ENCODE peak calls at places on chromosome 21, in six cellular contexts. One of them, this sample, is unnamed.

GRCh38 chr21:29360799-29361765 is 62.4 kb downstream of the BACH1 start:
- DNase-seq in adrenal gland: peak
- DNase-seq in endodermal cell: no peak
- DNase-seq in right lobe of liver: no peak
- DNase-seq in body of pancreas: peak
- DNase-seq in breast epithelium: no peak
- DNase-seq in this sample: no peak

GRCh38 chr21:16536661-16537359 is 807.0 kb downstream of the USP25 start:
- DNase-seq in endodermal cell: no peak
- DNase-seq in adrenal gland: no peak
- DNase-seq in breast epithelium: no peak
- DNase-seq in right lobe of liver: no peak
- DNase-seq in body of pancreas: no peak
- DNase-seq in this sample: no peak

GRCh38 chr21:31343680-31344480 is at the start of gene TIAM1:
- DNase-seq in adrenal gland: peak
- DNase-seq in breast epithelium: no peak
- DNase-seq in right lobe of liver: no peak
- DNase-seq in body of pancreas: peak
- DNase-seq in endodermal cell: peak
- DNase-seq in this sample: no peak

GRCh38 chr21:45409466-45410150 is 4.6 kb downstream of the COL18A1 start:
- DNase-seq in body of pancreas: peak
- DNase-seq in breast epithelium: no peak
- DNase-seq in endodermal cell: peak
- DNase-seq in adrenal gland: peak
- DNase-seq in right lobe of liver: peak
- DNase-seq in this sample: no peak

GRCh38 chr21:37986751-37987399 is 70.6 kb upstream of the KCNJ6 start:
- DNase-seq in body of pancreas: no peak
- DNase-seq in right lobe of liver: no peak
- DNase-seq in adrenal gland: no peak
- DNase-seq in breast epithelium: no peak
- DNase-seq in endodermal cell: no peak
- DNase-seq in this sample: no peak

GRCh38 chr21:33266784-33267135 is 593 bp downstream of the IL10RB start:
- DNase-seq in body of pancreas: no peak
- DNase-seq in endodermal cell: no peak
- DNase-seq in breast epithelium: no peak
- DNase-seq in right lobe of liver: no peak
- DNase-seq in adrenal gland: no peak
- DNase-seq in this sample: peak

GRCh38 chr21:38875694-38876492 is 70.2 kb downstream of the ETS2 start:
- DNase-seq in breast epithelium: no peak
- DNase-seq in adrenal gland: no peak
- DNase-seq in right lobe of liver: no peak
- DNase-seq in endodermal cell: no peak
- DNase-seq in body of pancreas: no peak
- DNase-seq in this sample: no peak

GRCh38 chr21:31184462-31184861 is 146.2 kb upstream of the KRTAP19-8 start:
- DNase-seq in right lobe of liver: no peak
- DNase-seq in endodermal cell: no peak
- DNase-seq in breast epithelium: no peak
- DNase-seq in body of pancreas: no peak
- DNase-seq in adrenal gland: no peak
- DNase-seq in this sample: peak

GRCh38 chr21:46265736-46266525 is 19.5 kb downstream of the MCM3AP start:
- DNase-seq in breast epithelium: no peak
- DNase-seq in adrenal gland: no peak
- DNase-seq in right lobe of liver: no peak
- DNase-seq in endodermal cell: no peak
- DNase-seq in body of pancreas: no peak
- DNase-seq in this sample: no peak

GRCh38 chr21:15850645-15851044 is 120.9 kb downstream of the USP25 start:
- DNase-seq in body of pancreas: no peak
- DNase-seq in right lobe of liver: no peak
- DNase-seq in endodermal cell: no peak
- DNase-seq in breast epithelium: no peak
- DNase-seq in adrenal gland: no peak
- DNase-seq in this sample: no peak

GRCh38 chr21:31397939-31398338 is 53.9 kb upstream of the TIAM1 start:
- DNase-seq in adrenal gland: no peak
- DNase-seq in breast epithelium: no peak
- DNase-seq in right lobe of liver: no peak
- DNase-seq in endodermal cell: peak
- DNase-seq in body of pancreas: no peak
- DNase-seq in this sample: no peak

GRCh38 chr21:38806153-38806941 is 618 bp downstream of the ETS2 start:
- DNase-seq in body of pancreas: peak
- DNase-seq in adrenal gland: peak
- DNase-seq in endodermal cell: peak
- DNase-seq in right lobe of liver: peak
- DNase-seq in breast epithelium: no peak
- DNase-seq in this sample: no peak

GRCh38 chr21:26966360-26966977 is 419 bp downstream of the ADAMTS5 start:
- DNase-seq in right lobe of liver: no peak
- DNase-seq in body of pancreas: no peak
- DNase-seq in adrenal gland: no peak
- DNase-seq in endodermal cell: no peak
- DNase-seq in breast epithelium: no peak
- DNase-seq in this sample: no peak

GRCh38 chr21:16863541-16863940 is 649.3 kb upstream of the CXADR start:
- DNase-seq in adrenal gland: no peak
- DNase-seq in breast epithelium: no peak
- DNase-seq in right lobe of liver: no peak
- DNase-seq in body of pancreas: no peak
- DNase-seq in endodermal cell: no peak
- DNase-seq in this sample: no peak

GRCh38 chr21:20443558-20444155 is 554.6 kb upstream of the NCAM2 start:
- DNase-seq in endodermal cell: peak
- DNase-seq in adrenal gland: no peak
- DNase-seq in breast epithelium: no peak
- DNase-seq in body of pancreas: no peak
- DNase-seq in right lobe of liver: no peak
- DNase-seq in this sample: no peak

GRCh38 chr21:42662430-42663199 is 9.2 kb downstream of the PDE9A start:
- DNase-seq in adrenal gland: no peak
- DNase-seq in body of pancreas: no peak
- DNase-seq in right lobe of liver: no peak
- DNase-seq in endodermal cell: no peak
- DNase-seq in breast epithelium: no peak
- DNase-seq in this sample: no peak

GRCh38 chr21:39529026-39529425 is 77.3 kb downstream of the SH3BGR start:
- DNase-seq in endodermal cell: peak
- DNase-seq in breast epithelium: no peak
- DNase-seq in body of pancreas: no peak
- DNase-seq in right lobe of liver: no peak
- DNase-seq in adrenal gland: no peak
- DNase-seq in this sample: no peak

GRCh38 chr21:26115346-26115745 is 55.2 kb downstream of the APP start:
- DNase-seq in adrenal gland: no peak
- DNase-seq in body of pancreas: peak
- DNase-seq in right lobe of liver: no peak
- DNase-seq in breast epithelium: no peak
- DNase-seq in endodermal cell: no peak
- DNase-seq in this sample: no peak

GRCh38 chr21:45819478-45820170 is 161.9 kb upstream of the COL6A1 start:
- DNase-seq in adrenal gland: no peak
- DNase-seq in body of pancreas: no peak
- DNase-seq in breast epithelium: peak
- DNase-seq in right lobe of liver: no peak
- DNase-seq in endodermal cell: no peak
- DNase-seq in this sample: no peak

GRCh38 chr21:39006653-39007417 is 176.4 kb downstream of the PSMG1 start:
- DNase-seq in body of pancreas: peak
- DNase-seq in right lobe of liver: no peak
- DNase-seq in breast epithelium: no peak
- DNase-seq in endodermal cell: no peak
- DNase-seq in adrenal gland: peak
- DNase-seq in this sample: no peak

GRCh38 chr21:25895565-25896205 is 160.9 kb downstream of the GABPA start:
- DNase-seq in right lobe of liver: no peak
- DNase-seq in body of pancreas: no peak
- DNase-seq in adrenal gland: peak
- DNase-seq in endodermal cell: peak
- DNase-seq in breast epithelium: no peak
- DNase-seq in this sample: no peak

GRCh38 chr21:39673736-39674135 is 61.0 kb downstream of the B3GALT5 start:
- DNase-seq in endodermal cell: no peak
- DNase-seq in breast epithelium: no peak
- DNase-seq in adrenal gland: no peak
- DNase-seq in right lobe of liver: no peak
- DNase-seq in body of pancreas: peak
- DNase-seq in this sample: no peak

GRCh38 chr21:42846221-42846620 is 33.1 kb downstream of the WDR4 start:
- DNase-seq in body of pancreas: no peak
- DNase-seq in adrenal gland: no peak
- DNase-seq in endodermal cell: no peak
- DNase-seq in right lobe of liver: peak
- DNase-seq in breast epithelium: peak
- DNase-seq in this sample: no peak

GRCh38 chr21:46191257-46191685 is 7.0 kb upstream of the SPATC1L start:
- DNase-seq in right lobe of liver: no peak
- DNase-seq in adrenal gland: peak
- DNase-seq in breast epithelium: peak
- DNase-seq in body of pancreas: peak
- DNase-seq in endodermal cell: no peak
- DNase-seq in this sample: no peak

GRCh38 chr21:38377165-38378093 is 120.6 kb downstream of the KCNJ15 start:
- DNase-seq in adrenal gland: no peak
- DNase-seq in endodermal cell: no peak
- DNase-seq in breast epithelium: no peak
- DNase-seq in body of pancreas: no peak
- DNase-seq in right lobe of liver: no peak
- DNase-seq in this sample: no peak

GRCh38 chr21:29382029-29382654 is 83.4 kb downstream of the BACH1 start:
- DNase-seq in right lobe of liver: no peak
- DNase-seq in breast epithelium: no peak
- DNase-seq in body of pancreas: no peak
- DNase-seq in endodermal cell: no peak
- DNase-seq in adrenal gland: no peak
- DNase-seq in this sample: no peak

GRCh38 chr21:36542312-36543101 is 62.6 kb upstream of the CLDN14 start:
- DNase-seq in right lobe of liver: no peak
- DNase-seq in endodermal cell: peak
- DNase-seq in adrenal gland: no peak
- DNase-seq in breast epithelium: no peak
- DNase-seq in body of pancreas: peak
- DNase-seq in this sample: peak
- TF ChIP-seq CTCF in right lobe of liver: no peak
- TF ChIP-seq CTCF in endodermal cell: peak
- TF ChIP-seq CTCF in adrenal gland: no peak
- TF ChIP-seq CTCF in breast epithelium: no peak
- TF ChIP-seq CTCF in body of pancreas: peak
- TF ChIP-seq CTCF in this sample: peak

GRCh38 chr21:44057960-44058651 is 46.0 kb downstream of the TRAPPC10 start:
- DNase-seq in breast epithelium: no peak
- DNase-seq in right lobe of liver: no peak
- DNase-seq in endodermal cell: no peak
- DNase-seq in body of pancreas: no peak
- DNase-seq in adrenal gland: no peak
- DNase-seq in this sample: no peak

GRCh38 chr21:44058652-44058964 is 46.5 kb downstream of the TRAPPC10 start:
- DNase-seq in endodermal cell: no peak
- DNase-seq in adrenal gland: no peak
- DNase-seq in body of pancreas: no peak
- DNase-seq in breast epithelium: no peak
- DNase-seq in right lobe of liver: no peak
- DNase-seq in this sample: no peak

GRCh38 chr21:44058981-44059380 is 46.9 kb downstream of the TRAPPC10 start:
- DNase-seq in endodermal cell: no peak
- DNase-seq in body of pancreas: no peak
- DNase-seq in right lobe of liver: no peak
- DNase-seq in breast epithelium: no peak
- DNase-seq in adrenal gland: no peak
- DNase-seq in this sample: no peak

GRCh38 chr21:44054710-44055109 is 42.6 kb downstream of the TRAPPC10 start:
- DNase-seq in body of pancreas: no peak
- DNase-seq in breast epithelium: no peak
- DNase-seq in endodermal cell: no peak
- DNase-seq in right lobe of liver: no peak
- DNase-seq in adrenal gland: peak
- DNase-seq in this sample: no peak

GRCh38 chr21:44057055-44057454 is 44.9 kb downstream of the TRAPPC10 start:
- DNase-seq in right lobe of liver: no peak
- DNase-seq in breast epithelium: no peak
- DNase-seq in body of pancreas: no peak
- DNase-seq in adrenal gland: no peak
- DNase-seq in endodermal cell: no peak
- DNase-seq in this sample: no peak
- H3K4me3 ChIP-seq in right lobe of liver: no peak
- H3K4me3 ChIP-seq in breast epithelium: no peak
- H3K4me3 ChIP-seq in body of pancreas: no peak
- H3K4me3 ChIP-seq in adrenal gland: no peak
- H3K4me3 ChIP-seq in endodermal cell: no peak
- H3K4me3 ChIP-seq in this sample: no peak

GRCh38 chr21:41359289-41359688 is 2.5 kb upstream of the MX2 start:
- DNase-seq in adrenal gland: no peak
- DNase-seq in body of pancreas: no peak
- DNase-seq in breast epithelium: peak
- DNase-seq in endodermal cell: peak
- DNase-seq in right lobe of liver: no peak
- DNase-seq in this sample: no peak
- TF ChIP-seq CTCF in adrenal gland: no peak
- TF ChIP-seq CTCF in body of pancreas: no peak
- TF ChIP-seq CTCF in breast epithelium: no peak
- TF ChIP-seq CTCF in endodermal cell: peak
- TF ChIP-seq CTCF in right lobe of liver: no peak
- TF ChIP-seq CTCF in this sample: no peak

DNA sequence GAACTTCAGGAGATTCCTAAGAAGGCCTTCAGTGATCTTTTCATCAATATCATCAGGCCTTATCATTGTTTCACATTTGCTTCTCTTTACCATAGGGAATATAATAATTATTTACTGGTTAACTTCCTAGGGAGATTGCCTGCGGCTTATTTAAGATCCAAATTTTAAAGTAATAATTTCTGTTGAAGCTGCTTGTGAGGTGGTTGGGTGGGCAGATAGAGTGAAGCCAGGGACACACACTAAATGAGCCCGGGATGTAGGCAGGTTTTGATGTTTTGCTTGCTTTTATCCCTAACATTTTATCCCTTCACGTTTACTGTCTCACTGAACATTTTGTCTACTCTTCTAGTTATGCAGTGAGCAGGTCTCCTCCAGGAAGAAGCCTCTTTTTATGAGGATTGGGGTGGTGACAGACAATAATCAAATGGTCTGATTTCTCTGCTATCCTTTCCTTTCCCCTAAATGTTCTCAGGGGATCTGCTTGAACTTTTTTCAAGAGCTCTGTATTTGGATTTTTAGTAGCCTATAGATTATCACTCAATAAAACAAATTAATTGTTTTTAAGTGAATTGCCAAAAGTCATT is 164.7 kb downstream of the RUNX1 start:
- DNase-seq in body of pancreas: no peak
- DNase-seq in endodermal cell: no peak
- DNase-seq in right lobe of liver: no peak
- DNase-seq in adrenal gland: no peak
- DNase-seq in breast epithelium: no peak
- DNase-seq in this sample: no peak
- H3K4me3 ChIP-seq in body of pancreas: no peak
- H3K4me3 ChIP-seq in endodermal cell: no peak
- H3K4me3 ChIP-seq in right lobe of liver: peak
- H3K4me3 ChIP-seq in adrenal gland: peak
- H3K4me3 ChIP-seq in breast epithelium: peak
- H3K4me3 ChIP-seq in this sample: no peak